ENCODE peak calls at places on chromosomes 3 and 15, in four cellular contexts. One of them, this sample, is unnamed.

GRCh38 chr3:160653514-160653913 is 23.4 kb upstream of the ARL14 start:
- DNase-seq in heart right ventricle: no peak
- DNase-seq in HCT116: no peak
- DNase-seq in right cardiac atrium: no peak
- DNase-seq in this sample: no peak

GRCh38 chr3:71541313-71541712 is 42.2 kb downstream of the FOXP1 start:
- DNase-seq in heart right ventricle: no peak
- DNase-seq in HCT116: no peak
- DNase-seq in right cardiac atrium: no peak
- DNase-seq in this sample: no peak

GRCh38 chr15:85340852-85341251 is 39.6 kb upstream of the AKAP13 start:
- DNase-seq in heart right ventricle: no peak
- DNase-seq in HCT116: no peak
- DNase-seq in right cardiac atrium: no peak
- DNase-seq in this sample: no peak

GRCh38 chr3:188926141-188926540 is 245.6 kb upstream of the TPRG1 start:
- DNase-seq in heart right ventricle: no peak
- DNase-seq in HCT116: no peak
- DNase-seq in right cardiac atrium: no peak
- DNase-seq in this sample: no peak

GRCh38 chr3:18758047-18758704 is 333.0 kb upstream of the SATB1 start:
- DNase-seq in heart right ventricle: no peak
- DNase-seq in HCT116: peak; percentile 63
- DNase-seq in right cardiac atrium: no peak
- DNase-seq in this sample: peak; percentile 93

GRCh38 chr3:64342940-64343691 is 117.8 kb upstream of the PRICKLE2 start:
- DNase-seq in heart right ventricle: no peak
- DNase-seq in HCT116: no peak
- DNase-seq in right cardiac atrium: no peak
- DNase-seq in this sample: no peak

GRCh38 chr3:159322322-159322939 is 520.6 kb downstream of the MFSD1 start:
- DNase-seq in heart right ventricle: peak; percentile 40
- DNase-seq in HCT116: peak; percentile 41
- DNase-seq in right cardiac atrium: peak; percentile 74
- DNase-seq in this sample: no peak

GRCh38 chr15:26325495-26325894 is 447.4 kb downstream of the GABRB3 start:
- DNase-seq in heart right ventricle: no peak
- DNase-seq in HCT116: no peak
- DNase-seq in right cardiac atrium: no peak
- DNase-seq in this sample: no peak

GRCh38 chr3:165336786-165337185 is 140.6 kb upstream of the SLITRK3 start:
- DNase-seq in heart right ventricle: no peak
- DNase-seq in HCT116: no peak
- DNase-seq in right cardiac atrium: no peak
- DNase-seq in this sample: no peak

GRCh38 chr3:121064121-121064520 is 156.1 kb downstream of the STXBP5L start:
- DNase-seq in heart right ventricle: no peak
- DNase-seq in HCT116: no peak
- DNase-seq in right cardiac atrium: no peak
- DNase-seq in this sample: no peak

GRCh38 chr3:195900426-195901355 is 7.7 kb downstream of the TNK2 start:
- DNase-seq in heart right ventricle: peak; percentile 56
- DNase-seq in HCT116: no peak
- DNase-seq in right cardiac atrium: peak; percentile 85
- DNase-seq in this sample: no peak

GRCh38 chr3:48314542-48314941 is 18.9 kb downstream of the SPINK8 start:
- DNase-seq in heart right ventricle: no peak
- DNase-seq in HCT116: no peak
- DNase-seq in right cardiac atrium: no peak
- DNase-seq in this sample: no peak

GRCh38 chr3:153246805-153247204 is 84.8 kb downstream of the RAP2B start:
- DNase-seq in heart right ventricle: no peak
- DNase-seq in HCT116: no peak
- DNase-seq in right cardiac atrium: no peak
- DNase-seq in this sample: no peak

GRCh38 chr15:101000271-101000681 is 81.1 kb downstream of the LRRK1 start:
- DNase-seq in heart right ventricle: no peak
- DNase-seq in HCT116: no peak
- DNase-seq in right cardiac atrium: no peak
- DNase-seq in this sample: no peak

GRCh38 chr3:158801200-158801599 is 654 bp upstream of the MFSD1 start:
- DNase-seq in heart right ventricle: no peak
- DNase-seq in HCT116: no peak
- DNase-seq in right cardiac atrium: peak; percentile 34
- DNase-seq in this sample: peak; percentile 35

GRCh38 chr3:150588027-150588830 is 14.9 kb upstream of the SELENOT start:
- DNase-seq in heart right ventricle: peak; percentile 46
- DNase-seq in HCT116: no peak
- DNase-seq in right cardiac atrium: peak; percentile 83
- DNase-seq in this sample: no peak

GRCh38 chr3:62567097-62568021 is 194.0 kb upstream of the FEZF2 start:
- DNase-seq in heart right ventricle: peak; percentile 9
- DNase-seq in HCT116: no peak
- DNase-seq in right cardiac atrium: peak; percentile 79
- DNase-seq in this sample: no peak

GRCh38 chr3:41477399-41478014 is 278.2 kb downstream of the CTNNB1 start:
- DNase-seq in heart right ventricle: no peak
- DNase-seq in HCT116: no peak
- DNase-seq in right cardiac atrium: no peak
- DNase-seq in this sample: no peak

GRCh38 chr15:40847225-40847961 is 3.5 kb downstream of the SPINT1 start:
- DNase-seq in heart right ventricle: peak; percentile 21
- DNase-seq in HCT116: no peak
- DNase-seq in right cardiac atrium: peak; percentile 81
- DNase-seq in this sample: peak; percentile 100

GRCh38 chr15:42107483-42107882 is 13.1 kb upstream of the PLA2G4D start:
- DNase-seq in heart right ventricle: no peak
- DNase-seq in HCT116: no peak
- DNase-seq in right cardiac atrium: no peak
- DNase-seq in this sample: peak; percentile 94

GRCh38 chr3:182327196-182327681 is 466.1 kb upstream of the ATP11B start:
- DNase-seq in heart right ventricle: no peak
- DNase-seq in HCT116: no peak
- DNase-seq in right cardiac atrium: no peak
- DNase-seq in this sample: no peak

GRCh38 chr3:157392104-157392503 is 44.5 kb upstream of the PTX3 start:
- DNase-seq in heart right ventricle: no peak
- DNase-seq in HCT116: no peak
- DNase-seq in right cardiac atrium: no peak
- DNase-seq in this sample: no peak

GRCh38 chr15:75089781-75090734 is 66.7 kb downstream of the PPCDC start:
- DNase-seq in heart right ventricle: peak; percentile 32
- DNase-seq in HCT116: no peak
- DNase-seq in right cardiac atrium: peak; percentile 74
- DNase-seq in this sample: no peak

GRCh38 chr15:96553006-96553405 is 222.5 kb downstream of the NR2F2 start:
- DNase-seq in heart right ventricle: no peak
- DNase-seq in HCT116: no peak
- DNase-seq in right cardiac atrium: no peak
- DNase-seq in this sample: no peak

GRCh38 chr15:55401786-55402246 is 6.3 kb downstream of the CCPG1 start:
- DNase-seq in heart right ventricle: no peak
- DNase-seq in HCT116: no peak
- DNase-seq in right cardiac atrium: no peak
- DNase-seq in this sample: no peak

GRCh38 chr15:100336061-100336460 is 5.7 kb downstream of the ADAMTS17 start:
- DNase-seq in heart right ventricle: no peak
- DNase-seq in HCT116: no peak
- DNase-seq in right cardiac atrium: no peak
- DNase-seq in this sample: no peak

GRCh38 chr15:79919090-79919748 is 22.4 kb upstream of the MTHFS start:
- DNase-seq in heart right ventricle: no peak
- DNase-seq in HCT116: no peak
- DNase-seq in right cardiac atrium: no peak
- DNase-seq in this sample: no peak

GRCh38 chr15:79918278-79918677 is 21.5 kb upstream of the MTHFS start:
- DNase-seq in heart right ventricle: no peak
- DNase-seq in HCT116: no peak
- DNase-seq in right cardiac atrium: no peak
- DNase-seq in this sample: no peak

GRCh38 chr15:79919749-79920511 is 23.1 kb upstream of the MTHFS start:
- DNase-seq in heart right ventricle: no peak
- DNase-seq in HCT116: no peak
- DNase-seq in right cardiac atrium: no peak
- DNase-seq in this sample: no peak

GRCh38 chr15:79916424-79916823 is 19.6 kb upstream of the MTHFS start:
- DNase-seq in heart right ventricle: no peak
- DNase-seq in HCT116: no peak
- DNase-seq in right cardiac atrium: no peak
- DNase-seq in this sample: no peak
- H3K9me3 ChIP-seq in heart right ventricle: peaks cover 65% of the 10 kb centered on the region
- H3K9me3 ChIP-seq in HCT116: peaks cover 41% of the 10 kb centered on the region
- H3K9me3 ChIP-seq in right cardiac atrium: peaks cover 3% of the 10 kb centered on the region
- H3K9me3 ChIP-seq in this sample: peaks cover 1% of the 10 kb centered on the region

DNA sequence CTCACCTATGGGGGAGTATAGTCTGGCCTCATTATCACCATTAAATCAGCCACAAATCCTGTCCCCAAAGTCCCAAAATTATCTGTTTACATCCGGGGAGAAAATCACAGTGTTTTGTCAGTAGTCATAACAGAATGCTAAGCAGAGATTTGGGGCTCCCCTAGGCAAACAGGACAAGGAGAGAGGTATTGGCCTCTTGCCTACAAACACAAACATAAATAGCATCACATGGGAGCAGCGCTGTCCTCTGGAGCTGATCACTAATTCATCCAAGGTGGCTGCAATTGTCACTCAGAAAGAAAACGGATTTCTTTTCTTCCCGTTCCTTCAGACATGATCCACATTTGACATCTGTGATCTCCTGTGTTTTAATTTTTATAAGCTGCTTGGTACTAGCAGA is 1028.1 kb downstream of the NTRK3 start:
- DNase-seq in heart right ventricle: no peak
- DNase-seq in HCT116: no peak
- DNase-seq in right cardiac atrium: no peak
- DNase-seq in this sample: no peak
- H3K9me3 ChIP-seq in heart right ventricle: no peaks in the 10 kb centered on the region
- H3K9me3 ChIP-seq in HCT116: peaks cover 9% of the 10 kb centered on the region
- H3K9me3 ChIP-seq in right cardiac atrium: no peaks in the 10 kb centered on the region
- H3K9me3 ChIP-seq in this sample: no peaks in the 10 kb centered on the region

GRCh38 chr3:51434746-51435323 is 43.8 kb downstream of the RBM15B start:
- DNase-seq in heart right ventricle: no peak
- DNase-seq in HCT116: peak; percentile 38
- DNase-seq in right cardiac atrium: peak; percentile 40
- DNase-seq in this sample: peak; percentile 77

GRCh38 chr3:51434110-51434509 is 43.0 kb downstream of the RBM15B start:
- DNase-seq in heart right ventricle: no peak
- DNase-seq in HCT116: no peak
- DNase-seq in right cardiac atrium: no peak
- DNase-seq in this sample: no peak

GRCh38 chr3:51441282-51442030 is 50.4 kb downstream of the RBM15B start:
- DNase-seq in heart right ventricle: no peak
- DNase-seq in HCT116: no peak
- DNase-seq in right cardiac atrium: no peak
- DNase-seq in this sample: no peak

DNA sequence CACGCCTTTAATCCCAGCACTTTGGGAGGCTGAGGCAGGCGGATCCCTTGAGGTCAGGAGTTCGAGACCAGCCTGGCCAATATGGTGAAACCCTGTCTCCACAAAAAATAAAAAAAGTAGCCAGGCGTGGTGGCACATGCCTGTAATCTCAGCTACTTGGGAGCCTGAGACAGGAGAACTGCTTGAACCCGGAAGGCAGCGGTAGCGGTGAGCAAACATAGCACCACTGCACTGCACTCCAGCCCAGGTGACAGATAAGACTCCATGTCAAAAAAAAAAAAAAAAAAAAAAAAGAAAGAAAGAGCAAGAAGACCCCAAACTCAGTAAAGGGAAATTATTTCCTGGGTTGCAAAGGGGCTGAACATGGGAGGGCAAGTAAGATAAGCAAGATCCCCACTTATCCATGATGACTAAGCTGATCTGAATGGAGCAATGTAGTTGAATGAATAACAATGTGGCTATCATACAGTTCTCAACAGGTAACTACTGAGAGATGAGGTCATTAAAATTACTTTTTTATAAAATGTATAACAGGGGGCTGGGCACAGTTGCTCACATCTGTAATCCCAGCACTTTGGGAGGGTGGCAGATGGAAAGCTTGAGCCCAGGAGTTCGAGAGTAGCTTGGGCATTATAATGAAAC is 46.0 kb downstream of the RBM15B start:
- DNase-seq in heart right ventricle: no peak
- DNase-seq in HCT116: no peak
- DNase-seq in right cardiac atrium: no peak
- DNase-seq in this sample: peak; percentile 36
- H3K9me3 ChIP-seq in heart right ventricle: no peaks in the 10 kb centered on the region
- H3K9me3 ChIP-seq in HCT116: no peaks in the 10 kb centered on the region
- H3K9me3 ChIP-seq in right cardiac atrium: no peaks in the 10 kb centered on the region
- H3K9me3 ChIP-seq in this sample: no peaks in the 10 kb centered on the region

GRCh38 chr15:79914728-79915127 is 17.9 kb upstream of the MTHFS start:
- DNase-seq in heart right ventricle: no peak
- DNase-seq in HCT116: no peak
- DNase-seq in right cardiac atrium: no peak
- DNase-seq in this sample: no peak
- H3K9me3 ChIP-seq in heart right ventricle: peaks cover 48% of the 10 kb centered on the region
- H3K9me3 ChIP-seq in HCT116: peaks cover 37% of the 10 kb centered on the region
- H3K9me3 ChIP-seq in right cardiac atrium: peaks cover 3% of the 10 kb centered on the region
- H3K9me3 ChIP-seq in this sample: peaks cover 1% of the 10 kb centered on the region

GRCh38 chr15:73171711-73172110 is 119.4 kb downstream of the NEO1 start:
- DNase-seq in heart right ventricle: no peak
- DNase-seq in HCT116: no peak
- DNase-seq in right cardiac atrium: no peak
- DNase-seq in this sample: no peak
- H3K9me3 ChIP-seq in heart right ventricle: no peaks in the 10 kb centered on the region
- H3K9me3 ChIP-seq in HCT116: no peaks in the 10 kb centered on the region
- H3K9me3 ChIP-seq in right cardiac atrium: no peaks in the 10 kb centered on the region
- H3K9me3 ChIP-seq in this sample: no peaks in the 10 kb centered on the region

GRCh38 chr3:88997276-88997675 is 110.1 kb upstream of the EPHA3 start:
- DNase-seq in heart right ventricle: no peak
- DNase-seq in HCT116: no peak
- DNase-seq in right cardiac atrium: no peak
- DNase-seq in this sample: no peak
- H3K9me3 ChIP-seq in heart right ventricle: peaks cover 8% of the 10 kb centered on the region
- H3K9me3 ChIP-seq in HCT116: peaks cover 21% of the 10 kb centered on the region
- H3K9me3 ChIP-seq in right cardiac atrium: no peaks in the 10 kb centered on the region
- H3K9me3 ChIP-seq in this sample: no peaks in the 10 kb centered on the region

GRCh38 chr15:70034596-70034995 is 63.1 kb downstream of the TLE3 start:
- DNase-seq in heart right ventricle: no peak
- DNase-seq in HCT116: no peak
- DNase-seq in right cardiac atrium: no peak
- DNase-seq in this sample: no peak
- H3K9me3 ChIP-seq in heart right ventricle: no peaks in the 10 kb centered on the region
- H3K9me3 ChIP-seq in HCT116: no peaks in the 10 kb centered on the region
- H3K9me3 ChIP-seq in right cardiac atrium: no peaks in the 10 kb centered on the region
- H3K9me3 ChIP-seq in this sample: no peaks in the 10 kb centered on the region

GRCh38 chr3:364287-364686 is 167.7 kb downstream of the CHL1 start:
- DNase-seq in heart right ventricle: no peak
- DNase-seq in HCT116: no peak
- DNase-seq in right cardiac atrium: no peak
- DNase-seq in this sample: no peak
- H3K9me3 ChIP-seq in heart right ventricle: no peaks in the 10 kb centered on the region
- H3K9me3 ChIP-seq in HCT116: peaks cover 19% of the 10 kb centered on the region
- H3K9me3 ChIP-seq in right cardiac atrium: no peaks in the 10 kb centered on the region
- H3K9me3 ChIP-seq in this sample: no peaks in the 10 kb centered on the region

DNA sequence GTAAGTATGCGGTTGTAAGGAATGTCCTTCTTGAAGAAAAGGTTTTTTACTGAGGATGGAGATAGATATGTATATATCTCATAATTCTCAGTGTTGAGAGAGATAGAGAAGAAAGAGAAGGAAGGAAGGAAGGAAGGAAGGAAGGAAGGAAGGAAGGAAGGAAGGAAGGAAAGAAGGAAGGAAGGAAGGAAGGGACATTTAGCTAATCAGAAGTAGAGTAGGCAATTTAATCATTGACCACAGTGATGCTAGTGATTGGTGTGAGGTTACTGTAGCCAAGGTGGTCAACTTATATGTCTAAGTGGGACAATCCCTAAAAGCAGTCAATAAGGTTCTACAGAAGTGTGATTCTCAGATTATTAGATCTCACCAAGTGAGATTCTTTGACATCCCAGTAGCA is 751.8 kb upstream of the CBLB start:
- DNase-seq in heart right ventricle: no peak
- DNase-seq in HCT116: no peak
- DNase-seq in right cardiac atrium: no peak
- DNase-seq in this sample: no peak
- H3K9me3 ChIP-seq in heart right ventricle: no peaks in the 10 kb centered on the region
- H3K9me3 ChIP-seq in HCT116: peaks cover 6% of the 10 kb centered on the region
- H3K9me3 ChIP-seq in right cardiac atrium: no peaks in the 10 kb centered on the region
- H3K9me3 ChIP-seq in this sample: no peaks in the 10 kb centered on the region